ENCODE peak calls at places on chromosomes 3 and 15, in six cellular contexts. Z, I, H, K, B and L are unnamed samples.

GRCh38 chr3:108414007-108414406 is 96.4 kb downstream of the MYH15 start:
- DNase-seq in I (no peak), K (no peak), Z (no peak), B (no peak), H (no peak), L (no peak)

GRCh38 chr15:47203993-47204392 is 513.3 kb upstream of the SEMA6D start:
- DNase-seq in B (no peak), H (no peak), I (no peak), K (no peak), Z (no peak), L (no peak)

GRCh38 chr15:90104551-90104950 is 2.3 kb upstream of the IDH2 start:
- DNase-seq in K (no peak), B (no peak), H (no peak), I (no peak), Z (no peak), L (no peak)

GRCh38 chr3:105394177-105394576 is 27.5 kb downstream of the ALCAM start:
- DNase-seq in B (no peak), Z (no peak), I (no peak), H (no peak), K (no peak), L (no peak)

GRCh38 chr3:21638488-21638887 is 112.5 kb downstream of the ZNF385D start:
- DNase-seq in B (no peak), H (no peak), I (no peak), Z (no peak), K (no peak), L (no peak)

GRCh38 chr3:135145581-135145980 is 350.5 kb downstream of the EPHB1 start:
- DNase-seq in Z (no peak), H (no peak), I (no peak), K (no peak), B (no peak), L (no peak)

GRCh38 chr3:62615258-62615840 is 242.0 kb upstream of the FEZF2 start:
- DNase-seq in Z (no peak), H (no peak), B (no peak), K (no peak), I (no peak), L (no peak)

GRCh38 chr3:194279106-194279505 is 72.0 kb downstream of the CPN2 start:
- DNase-seq in I (no peak), B (no peak), K (no peak), Z (no peak), H (no peak), L (no peak)

GRCh38 chr3:155572085-155572484 is 172.8 kb downstream of the PLCH1 start:
- DNase-seq in B (no peak), H (no peak), K (no peak), I (no peak), Z (no peak), L (peak)

GRCh38 chr3:118972974-118973373 is 61.7 kb downstream of the IGSF11 start:
- DNase-seq in Z (no peak), B (no peak), H (no peak), K (no peak), I (no peak), L (no peak)

GRCh38 chr15:58015565-58015964 is 49.9 kb downstream of the ALDH1A2 start:
- DNase-seq in I (no peak), B (no peak), K (no peak), H (no peak), Z (no peak), L (no peak)

GRCh38 chr3:11556851-11557644 is 86.7 kb downstream of the VGLL4 start:
- DNase-seq in K (no peak), B (no peak), Z (peak), H (no peak), I (no peak), L (peak)

GRCh38 chr3:81713018-81713417 is 48.4 kb downstream of the GBE1 start:
- DNase-seq in H (no peak), K (no peak), Z (no peak), I (no peak), B (no peak), L (no peak)

GRCh38 chr3:133474251-133474801 is 74.5 kb downstream of the BFSP2 start:
- DNase-seq in I (no peak), K (no peak), B (no peak), H (no peak), Z (peak), L (peak)

GRCh38 chr3:3110299-3110630 is at the start of gene IL5RA:
- DNase-seq in I (no peak), H (no peak), B (no peak), K (no peak), Z (no peak), L (no peak)

GRCh38 chr3:66092175-66092990 is 53.7 kb upstream of the MAGI1 start:
- DNase-seq in K (no peak), I (no peak), Z (no peak), H (no peak), B (no peak), L (no peak)

GRCh38 chr15:64774556-64775523 is 549 bp downstream of the RBPMS2 start:
- DNase-seq in B (peak), Z (no peak), K (peak), I (no peak), H (no peak), L (no peak)

GRCh38 chr15:101489633-101490407 is at the start of gene PCSK6:
- DNase-seq in K (peak), I (no peak), Z (no peak), B (peak), H (no peak), L (no peak)

GRCh38 chr3:37072892-37073291 is 79.6 kb downstream of the MLH1 start:
- DNase-seq in K (peak), H (no peak), B (no peak), I (no peak), Z (peak), L (peak)

GRCh38 chr15:45187894-45188830 is at the start of gene SHF:
- DNase-seq in Z (no peak), H (peak), K (peak), B (peak), I (peak), L (no peak)

GRCh38 chr15:30885814-30886213 is 17.9 kb upstream of the FAN1 start:
- DNase-seq in K (no peak), H (no peak), Z (no peak), I (no peak), B (no peak), L (no peak)

GRCh38 chr3:170356596-170357175 is 829 bp upstream of the SKIL start:
- DNase-seq in Z (peak), I (peak), H (peak), B (peak), K (peak), L (peak)

GRCh38 chr15:75454471-75455418 is 3.3 kb upstream of the SIN3A start:
- DNase-seq in K (peak), B (peak), I (peak), H (peak), Z (peak), L (no peak)

GRCh38 chr3:30167511-30168135 is 438.8 kb upstream of the TGFBR2 start:
- DNase-seq in B (no peak), I (no peak), K (no peak), H (no peak), Z (no peak), L (no peak)

GRCh38 chr3:100971776-100972175 is 21.4 kb downstream of the ABI3BP start:
- DNase-seq in Z (no peak), K (no peak), B (no peak), I (no peak), H (no peak), L (no peak)

GRCh38 chr15:72175186-72176044 is 22.2 kb downstream of the GRAMD2A start:
- DNase-seq in B (no peak), I (no peak), Z (no peak), K (no peak), H (no peak), L (no peak)

GRCh38 chr3:122671543-122671942 is 9.1 kb upstream of the PARP14 start:
- DNase-seq in K (no peak), H (no peak), B (no peak), Z (no peak), I (no peak), L (no peak)

GRCh38 chr3:143901105-143901504 is 52.8 kb upstream of the SLC9A9 start:
- DNase-seq in K (no peak), B (no peak), I (no peak), H (no peak), Z (peak), L (peak)

GRCh38 chr3:197041875-197042488 is 12.4 kb upstream of the MELTF start:
- DNase-seq in H (no peak), I (no peak), B (no peak), K (no peak), Z (no peak), L (no peak)

GRCh38 chr3:119310052-119310451 is 15.9 kb downstream of the ARHGAP31 start:
- DNase-seq in Z (peak), H (no peak), K (no peak), I (no peak), B (no peak), L (peak)

GRCh38 chr15:32855942-32856341 is 138.1 kb downstream of the GREM1 start:
- DNase-seq in I (no peak), Z (peak), K (no peak), H (no peak), B (no peak), L (peak)

GRCh38 chr15:53693729-53694533 is 65.5 kb downstream of the WDR72 start:
- DNase-seq in I (no peak), B (no peak), H (no peak), K (peak), Z (no peak), L (no peak)

GRCh38 chr15:89494941-89495637 is 1.3 kb downstream of the RHCG start:
- DNase-seq in H (no peak), Z (no peak), B (peak), K (peak), I (no peak), L (no peak)

GRCh38 chr15:63166219-63166618 is 8.9 kb upstream of the RPS27L start:
- DNase-seq in Z (no peak), B (no peak), H (no peak), I (no peak), K (no peak), L (no peak)